ENCODE peak calls at places on chromosomes 6 and 20, in five cellular contexts. One of them, this sample, is unnamed.

GRCh38 chr20:60700728-60701127 is 551.3 kb upstream of the CDH4 start:
- DNase-seq in pons: no peak
- DNase-seq in NCI-H1092: no peak
- DNase-seq in fibroblast of mammary gland: peak
- DNase-seq in activated T-cell treated with anti-CD3 and anti-CD28 coated beads, Interleukin-2, amount 50 U/mL, for 48 hours: no peak
- DNase-seq in this sample: no peak

GRCh38 chr6:166204852-166205650 is 37.4 kb upstream of the TBXT start:
- DNase-seq in activated T-cell treated with anti-CD3 and anti-CD28 coated beads, Interleukin-2, amount 50 U/mL, for 48 hours: no peak
- DNase-seq in NCI-H1092: no peak
- DNase-seq in fibroblast of mammary gland: no peak
- DNase-seq in pons: no peak
- DNase-seq in this sample: no peak

GRCh38 chr6:31632279-31632946 is 11.9 kb downstream of the PRRC2A start:
- DNase-seq in fibroblast of mammary gland: no peak
- DNase-seq in pons: no peak
- DNase-seq in NCI-H1092: no peak
- DNase-seq in activated T-cell treated with anti-CD3 and anti-CD28 coated beads, Interleukin-2, amount 50 U/mL, for 48 hours: no peak
- DNase-seq in this sample: no peak

GRCh38 chr20:46307139-46307998 is 929 bp downstream of the CDH22 start:
- DNase-seq in pons: peak
- DNase-seq in fibroblast of mammary gland: peak
- DNase-seq in activated T-cell treated with anti-CD3 and anti-CD28 coated beads, Interleukin-2, amount 50 U/mL, for 48 hours: peak
- DNase-seq in NCI-H1092: peak
- DNase-seq in this sample: peak

GRCh38 chr6:93474733-93475179 is 55.4 kb upstream of the EPHA7 start:
- DNase-seq in pons: peak
- DNase-seq in activated T-cell treated with anti-CD3 and anti-CD28 coated beads, Interleukin-2, amount 50 U/mL, for 48 hours: no peak
- DNase-seq in NCI-H1092: no peak
- DNase-seq in fibroblast of mammary gland: no peak
- DNase-seq in this sample: no peak

GRCh38 chr20:31517373-31517772 is 3.1 kb downstream of the HM13 start:
- DNase-seq in pons: no peak
- DNase-seq in NCI-H1092: no peak
- DNase-seq in activated T-cell treated with anti-CD3 and anti-CD28 coated beads, Interleukin-2, amount 50 U/mL, for 48 hours: no peak
- DNase-seq in fibroblast of mammary gland: peak
- DNase-seq in this sample: peak

GRCh38 chr6:15447546-15448232 is 201.8 kb downstream of the JARID2 start:
- DNase-seq in activated T-cell treated with anti-CD3 and anti-CD28 coated beads, Interleukin-2, amount 50 U/mL, for 48 hours: no peak
- DNase-seq in pons: no peak
- DNase-seq in NCI-H1092: no peak
- DNase-seq in fibroblast of mammary gland: no peak
- DNase-seq in this sample: no peak

GRCh38 chr20:37345339-37346231 is at the start of gene SRC:
- DNase-seq in fibroblast of mammary gland: peak
- DNase-seq in pons: no peak
- DNase-seq in activated T-cell treated with anti-CD3 and anti-CD28 coated beads, Interleukin-2, amount 50 U/mL, for 48 hours: peak
- DNase-seq in NCI-H1092: peak
- DNase-seq in this sample: peak

GRCh38 chr6:70225052-70225451 is 77.8 kb downstream of the COL9A1 start:
- DNase-seq in pons: peak
- DNase-seq in NCI-H1092: no peak
- DNase-seq in fibroblast of mammary gland: no peak
- DNase-seq in activated T-cell treated with anti-CD3 and anti-CD28 coated beads, Interleukin-2, amount 50 U/mL, for 48 hours: no peak
- DNase-seq in this sample: no peak

GRCh38 chr6:19382676-19383075 is 454.5 kb upstream of the ID4 start:
- DNase-seq in activated T-cell treated with anti-CD3 and anti-CD28 coated beads, Interleukin-2, amount 50 U/mL, for 48 hours: no peak
- DNase-seq in NCI-H1092: peak
- DNase-seq in fibroblast of mammary gland: no peak
- DNase-seq in pons: no peak
- DNase-seq in this sample: no peak

GRCh38 chr6:10210052-10210451 is 204.8 kb downstream of the TFAP2A start:
- DNase-seq in activated T-cell treated with anti-CD3 and anti-CD28 coated beads, Interleukin-2, amount 50 U/mL, for 48 hours: no peak
- DNase-seq in pons: peak
- DNase-seq in fibroblast of mammary gland: peak
- DNase-seq in NCI-H1092: no peak
- DNase-seq in this sample: peak

GRCh38 chr6:111874030-111874425 is 776 bp upstream of the FYN start:
- DNase-seq in NCI-H1092: no peak
- DNase-seq in pons: peak
- DNase-seq in activated T-cell treated with anti-CD3 and anti-CD28 coated beads, Interleukin-2, amount 50 U/mL, for 48 hours: peak
- DNase-seq in fibroblast of mammary gland: no peak
- DNase-seq in this sample: no peak

GRCh38 chr6:22642254-22642653 is 72.9 kb downstream of the HDGFL1 start:
- DNase-seq in fibroblast of mammary gland: no peak
- DNase-seq in NCI-H1092: no peak
- DNase-seq in pons: no peak
- DNase-seq in activated T-cell treated with anti-CD3 and anti-CD28 coated beads, Interleukin-2, amount 50 U/mL, for 48 hours: no peak
- DNase-seq in this sample: no peak

GRCh38 chr6:105591053-105591452 is 188.2 kb upstream of the PREP start:
- DNase-seq in pons: no peak
- DNase-seq in fibroblast of mammary gland: peak
- DNase-seq in activated T-cell treated with anti-CD3 and anti-CD28 coated beads, Interleukin-2, amount 50 U/mL, for 48 hours: no peak
- DNase-seq in NCI-H1092: no peak
- DNase-seq in this sample: no peak

GRCh38 chr6:26240981-26241770 is 123.8 kb upstream of the BTN3A2 start:
- DNase-seq in NCI-H1092: no peak
- DNase-seq in pons: no peak
- DNase-seq in fibroblast of mammary gland: peak
- DNase-seq in activated T-cell treated with anti-CD3 and anti-CD28 coated beads, Interleukin-2, amount 50 U/mL, for 48 hours: peak
- DNase-seq in this sample: no peak

GRCh38 chr6:167855825-167856425 is 29.2 kb downstream of the AFDN start:
- DNase-seq in pons: peak
- DNase-seq in fibroblast of mammary gland: peak
- DNase-seq in NCI-H1092: no peak
- DNase-seq in activated T-cell treated with anti-CD3 and anti-CD28 coated beads, Interleukin-2, amount 50 U/mL, for 48 hours: no peak
- DNase-seq in this sample: no peak

GRCh38 chr20:19756756-19757486 is 1.1 kb upstream of the RIN2 start:
- DNase-seq in pons: no peak
- DNase-seq in activated T-cell treated with anti-CD3 and anti-CD28 coated beads, Interleukin-2, amount 50 U/mL, for 48 hours: no peak
- DNase-seq in NCI-H1092: no peak
- DNase-seq in fibroblast of mammary gland: no peak
- DNase-seq in this sample: no peak

GRCh38 chr6:3825851-3826581 is 23.2 kb upstream of the FAM50B start:
- DNase-seq in activated T-cell treated with anti-CD3 and anti-CD28 coated beads, Interleukin-2, amount 50 U/mL, for 48 hours: no peak
- DNase-seq in pons: peak
- DNase-seq in fibroblast of mammary gland: peak
- DNase-seq in NCI-H1092: no peak
- DNase-seq in this sample: peak

GRCh38 chr20:20557406-20557805 is 155.0 kb downstream of the RALGAPA2 start:
- DNase-seq in NCI-H1092: no peak
- DNase-seq in pons: no peak
- DNase-seq in fibroblast of mammary gland: no peak
- DNase-seq in activated T-cell treated with anti-CD3 and anti-CD28 coated beads, Interleukin-2, amount 50 U/mL, for 48 hours: no peak
- DNase-seq in this sample: no peak

GRCh38 chr20:33532753-33533459 is 43.0 kb downstream of the CBFA2T2 start:
- DNase-seq in activated T-cell treated with anti-CD3 and anti-CD28 coated beads, Interleukin-2, amount 50 U/mL, for 48 hours: no peak
- DNase-seq in pons: no peak
- DNase-seq in NCI-H1092: no peak
- DNase-seq in fibroblast of mammary gland: peak
- DNase-seq in this sample: no peak

GRCh38 chr6:52667572-52667971 is 3.3 kb upstream of the TMEM14A start:
- DNase-seq in pons: no peak
- DNase-seq in NCI-H1092: no peak
- DNase-seq in fibroblast of mammary gland: no peak
- DNase-seq in activated T-cell treated with anti-CD3 and anti-CD28 coated beads, Interleukin-2, amount 50 U/mL, for 48 hours: no peak
- DNase-seq in this sample: no peak

GRCh38 chr6:149934249-149935156 is 7.3 kb upstream of the ULBP2 start:
- DNase-seq in activated T-cell treated with anti-CD3 and anti-CD28 coated beads, Interleukin-2, amount 50 U/mL, for 48 hours: peak
- DNase-seq in NCI-H1092: peak
- DNase-seq in fibroblast of mammary gland: peak
- DNase-seq in pons: peak
- DNase-seq in this sample: peak

GRCh38 chr6:17932362-17932852 is 55.0 kb downstream of the KIF13A start:
- DNase-seq in activated T-cell treated with anti-CD3 and anti-CD28 coated beads, Interleukin-2, amount 50 U/mL, for 48 hours: no peak
- DNase-seq in fibroblast of mammary gland: peak
- DNase-seq in NCI-H1092: no peak
- DNase-seq in pons: no peak
- DNase-seq in this sample: no peak

GRCh38 chr6:151763303-151763702 is 44.2 kb upstream of the ESR1 start:
- DNase-seq in NCI-H1092: no peak
- DNase-seq in activated T-cell treated with anti-CD3 and anti-CD28 coated beads, Interleukin-2, amount 50 U/mL, for 48 hours: no peak
- DNase-seq in fibroblast of mammary gland: peak
- DNase-seq in pons: no peak
- DNase-seq in this sample: no peak

GRCh38 chr20:2245637-2246036 is 50.2 kb upstream of the TGM3 start:
- DNase-seq in activated T-cell treated with anti-CD3 and anti-CD28 coated beads, Interleukin-2, amount 50 U/mL, for 48 hours: no peak
- DNase-seq in NCI-H1092: no peak
- DNase-seq in pons: no peak
- DNase-seq in fibroblast of mammary gland: no peak
- DNase-seq in this sample: no peak

GRCh38 chr6:139925894-139926641 is 551.6 kb upstream of the CITED2 start:
- DNase-seq in pons: no peak
- DNase-seq in fibroblast of mammary gland: peak
- DNase-seq in activated T-cell treated with anti-CD3 and anti-CD28 coated beads, Interleukin-2, amount 50 U/mL, for 48 hours: no peak
- DNase-seq in NCI-H1092: peak
- DNase-seq in this sample: peak

GRCh38 chr20:13008761-13009681 is at the start of gene SPTLC3:
- DNase-seq in fibroblast of mammary gland: peak
- DNase-seq in activated T-cell treated with anti-CD3 and anti-CD28 coated beads, Interleukin-2, amount 50 U/mL, for 48 hours: no peak
- DNase-seq in pons: peak
- DNase-seq in NCI-H1092: no peak
- DNase-seq in this sample: no peak

GRCh38 chr6:105991561-105992314 is 94.4 kb upstream of the PRDM1 start:
- DNase-seq in activated T-cell treated with anti-CD3 and anti-CD28 coated beads, Interleukin-2, amount 50 U/mL, for 48 hours: no peak
- DNase-seq in pons: peak
- DNase-seq in fibroblast of mammary gland: no peak
- DNase-seq in NCI-H1092: no peak
- DNase-seq in this sample: peak

GRCh38 chr6:140203611-140204553 is 829.4 kb upstream of the CITED2 start:
- DNase-seq in NCI-H1092: peak
- DNase-seq in fibroblast of mammary gland: peak
- DNase-seq in activated T-cell treated with anti-CD3 and anti-CD28 coated beads, Interleukin-2, amount 50 U/mL, for 48 hours: no peak
- DNase-seq in pons: no peak
- DNase-seq in this sample: no peak

GRCh38 chr20:5402903-5403531 is 86.3 kb upstream of the PROKR2 start:
- DNase-seq in activated T-cell treated with anti-CD3 and anti-CD28 coated beads, Interleukin-2, amount 50 U/mL, for 48 hours: peak
- DNase-seq in NCI-H1092: peak
- DNase-seq in pons: no peak
- DNase-seq in fibroblast of mammary gland: peak
- DNase-seq in this sample: no peak

GRCh38 chr6:146315321-146316254 is 228.0 kb upstream of the RAB32 start:
- DNase-seq in pons: no peak
- DNase-seq in fibroblast of mammary gland: peak
- DNase-seq in activated T-cell treated with anti-CD3 and anti-CD28 coated beads, Interleukin-2, amount 50 U/mL, for 48 hours: no peak
- DNase-seq in NCI-H1092: no peak
- DNase-seq in this sample: peak

GRCh38 chr6:49966823-49967222 is 2.6 kb downstream of the DEFB113 start:
- DNase-seq in fibroblast of mammary gland: no peak
- DNase-seq in activated T-cell treated with anti-CD3 and anti-CD28 coated beads, Interleukin-2, amount 50 U/mL, for 48 hours: no peak
- DNase-seq in pons: no peak
- DNase-seq in NCI-H1092: no peak
- DNase-seq in this sample: no peak

GRCh38 chr20:18058661-18059467 is 1.1 kb upstream of the OVOL2 start:
- DNase-seq in NCI-H1092: peak
- DNase-seq in activated T-cell treated with anti-CD3 and anti-CD28 coated beads, Interleukin-2, amount 50 U/mL, for 48 hours: no peak
- DNase-seq in fibroblast of mammary gland: no peak
- DNase-seq in pons: no peak
- DNase-seq in this sample: no peak

GRCh38 chr6:146990284-146990683 is 213.9 kb upstream of the STXBP5 start:
- DNase-seq in fibroblast of mammary gland: peak
- DNase-seq in activated T-cell treated with anti-CD3 and anti-CD28 coated beads, Interleukin-2, amount 50 U/mL, for 48 hours: no peak
- DNase-seq in pons: no peak
- DNase-seq in NCI-H1092: no peak
- DNase-seq in this sample: peak

GRCh38 chr6:15264412-15264811 is 18.5 kb downstream of the JARID2 start:
- DNase-seq in NCI-H1092: no peak
- DNase-seq in fibroblast of mammary gland: no peak
- DNase-seq in pons: no peak
- DNase-seq in activated T-cell treated with anti-CD3 and anti-CD28 coated beads, Interleukin-2, amount 50 U/mL, for 48 hours: no peak
- DNase-seq in this sample: no peak

GRCh38 chr6:108100003-108100402 is 25.5 kb upstream of the OSTM1 start:
- DNase-seq in activated T-cell treated with anti-CD3 and anti-CD28 coated beads, Interleukin-2, amount 50 U/mL, for 48 hours: no peak
- DNase-seq in pons: no peak
- DNase-seq in fibroblast of mammary gland: no peak
- DNase-seq in NCI-H1092: no peak
- DNase-seq in this sample: no peak

GRCh38 chr6:11653028-11653583 is 115.6 kb downstream of the TMEM170B start:
- DNase-seq in NCI-H1092: no peak
- DNase-seq in activated T-cell treated with anti-CD3 and anti-CD28 coated beads, Interleukin-2, amount 50 U/mL, for 48 hours: peak
- DNase-seq in fibroblast of mammary gland: peak
- DNase-seq in pons: no peak
- DNase-seq in this sample: no peak

GRCh38 chr6:150788135-150788534 is 77.4 kb upstream of the MTHFD1L start:
- DNase-seq in pons: no peak
- DNase-seq in fibroblast of mammary gland: no peak
- DNase-seq in activated T-cell treated with anti-CD3 and anti-CD28 coated beads, Interleukin-2, amount 50 U/mL, for 48 hours: no peak
- DNase-seq in NCI-H1092: no peak
- DNase-seq in this sample: no peak

GRCh38 chr6:79455446-79455845 is 81.8 kb downstream of the LCA5 start:
- DNase-seq in pons: no peak
- DNase-seq in fibroblast of mammary gland: no peak
- DNase-seq in activated T-cell treated with anti-CD3 and anti-CD28 coated beads, Interleukin-2, amount 50 U/mL, for 48 hours: no peak
- DNase-seq in NCI-H1092: no peak
- DNase-seq in this sample: no peak